ENCODE peak calls at places on chromosomes 7 and 10, in four cellular contexts. One of them, this sample, is unnamed.
A peak's percentile ranks its signal among the peaks of the same experiment; 100 is the strongest.

GRCh38 chr7:1769286-1770200 is 99.5 kb downstream of the ELFN1 start:
- DNase-seq in SK-N-SH: no peak
- DNase-seq in PC-9: no peak
- DNase-seq in hepatocyte: no peak
- DNase-seq in this sample: no peak

GRCh38 chr7:102875700-102876192 is 37.1 kb upstream of the LRRC17 start:
- DNase-seq in SK-N-SH: no peak
- DNase-seq in PC-9: peak; percentile 98
- DNase-seq in hepatocyte: peak; percentile 81
- DNase-seq in this sample: peak; percentile 30

GRCh38 chr7:64515330-64515729 is 47.5 kb downstream of the ZNF680 start:
- DNase-seq in SK-N-SH: no peak
- DNase-seq in PC-9: no peak
- DNase-seq in hepatocyte: no peak
- DNase-seq in this sample: no peak

GRCh38 chr7:140674356-140674800 is 1.6 kb downstream of the ADCK2 start:
- DNase-seq in SK-N-SH: no peak
- DNase-seq in PC-9: peak; percentile 41
- DNase-seq in hepatocyte: no peak
- DNase-seq in this sample: peak; percentile 79

GRCh38 chr7:131111-132094 is 61.0 kb upstream of the FAM20C start:
- DNase-seq in SK-N-SH: no peak
- DNase-seq in PC-9: no peak
- DNase-seq in hepatocyte: peak; percentile 5
- DNase-seq in this sample: no peak

GRCh38 chr10:340646-341045 is 205.4 kb downstream of the ZMYND11 start:
- DNase-seq in SK-N-SH: no peak
- DNase-seq in PC-9: no peak
- DNase-seq in hepatocyte: no peak
- DNase-seq in this sample: no peak

GRCh38 chr7:116188-116981 is 76.0 kb upstream of the FAM20C start:
- DNase-seq in SK-N-SH: no peak
- DNase-seq in PC-9: no peak
- DNase-seq in hepatocyte: no peak
- DNase-seq in this sample: no peak

GRCh38 chr7:119439192-119439591 is 833.8 kb upstream of the KCND2 start:
- DNase-seq in SK-N-SH: no peak
- DNase-seq in PC-9: no peak
- DNase-seq in hepatocyte: no peak
- DNase-seq in this sample: no peak

GRCh38 chr10:88062385-88062784 is 199.0 kb downstream of the PTEN start:
- DNase-seq in SK-N-SH: no peak
- DNase-seq in PC-9: no peak
- DNase-seq in hepatocyte: no peak
- DNase-seq in this sample: no peak

GRCh38 chr10:125018576-125019143 is 76.7 kb downstream of the ZRANB1 start:
- DNase-seq in SK-N-SH: no peak
- DNase-seq in PC-9: no peak
- DNase-seq in hepatocyte: no peak
- DNase-seq in this sample: no peak

GRCh38 chr7:30062587-30062986 is 34.4 kb downstream of the PLEKHA8 start:
- DNase-seq in SK-N-SH: peak; percentile 66
- DNase-seq in PC-9: peak; percentile 53
- DNase-seq in hepatocyte: peak; percentile 49
- DNase-seq in this sample: peak; percentile 73

GRCh38 chr7:22138106-22138505 is 192.4 kb upstream of the CDCA7L start:
- DNase-seq in SK-N-SH: no peak
- DNase-seq in PC-9: no peak
- DNase-seq in hepatocyte: no peak
- DNase-seq in this sample: no peak

GRCh38 chr7:149686001-149686400 is 87.4 kb downstream of the ZNF467 start:
- DNase-seq in SK-N-SH: no peak
- DNase-seq in PC-9: peak; percentile 77
- DNase-seq in hepatocyte: no peak
- DNase-seq in this sample: no peak

GRCh38 chr7:152624218-152624617 is 51.7 kb downstream of the XRCC2 start:
- DNase-seq in SK-N-SH: no peak
- DNase-seq in PC-9: no peak
- DNase-seq in hepatocyte: no peak
- DNase-seq in this sample: no peak

GRCh38 chr10:114507449-114507848 is 103.1 kb upstream of the AFAP1L2 start:
- DNase-seq in SK-N-SH: no peak
- DNase-seq in PC-9: peak; percentile 77
- DNase-seq in hepatocyte: peak; percentile 31
- DNase-seq in this sample: no peak

GRCh38 chr7:41832936-41833335 is 130.0 kb upstream of the INHBA start:
- DNase-seq in SK-N-SH: no peak
- DNase-seq in PC-9: no peak
- DNase-seq in hepatocyte: no peak
- DNase-seq in this sample: no peak

GRCh38 chr7:8213381-8213780 is 48.6 kb downstream of the ICA1 start:
- DNase-seq in SK-N-SH: no peak
- DNase-seq in PC-9: no peak
- DNase-seq in hepatocyte: no peak
- DNase-seq in this sample: no peak

GRCh38 chr7:26329520-26330269 is 38.0 kb downstream of the SNX10 start:
- DNase-seq in SK-N-SH: no peak
- DNase-seq in PC-9: no peak
- DNase-seq in hepatocyte: no peak
- DNase-seq in this sample: peak; percentile 53

GRCh38 chr10:85995791-85996190 is 370.8 kb downstream of the GRID1 start:
- DNase-seq in SK-N-SH: peak; percentile 29
- DNase-seq in PC-9: no peak
- DNase-seq in hepatocyte: peak; percentile 39
- DNase-seq in this sample: peak; percentile 65

GRCh38 chr7:131897790-131898165 is 341.4 kb upstream of the PODXL start:
- DNase-seq in SK-N-SH: no peak
- DNase-seq in PC-9: no peak
- DNase-seq in hepatocyte: no peak
- DNase-seq in this sample: no peak
- H3K9me2 ChIP-seq in SK-N-SH: no peaks in the 10 kb centered on the region
- H3K9me2 ChIP-seq in PC-9: no peaks in the 10 kb centered on the region
- H3K9me2 ChIP-seq in hepatocyte: no peaks in the 10 kb centered on the region
- H3K9me2 ChIP-seq in this sample: no peaks in the 10 kb centered on the region

GRCh38 chr7:157470017-157470322 is 133.2 kb downstream of the DNAJB6 start:
- DNase-seq in SK-N-SH: no peak
- DNase-seq in PC-9: no peak
- DNase-seq in hepatocyte: no peak
- DNase-seq in this sample: no peak

GRCh38 chr7:157469181-157470016 is 132.6 kb downstream of the DNAJB6 start:
- DNase-seq in SK-N-SH: no peak
- DNase-seq in PC-9: no peak
- DNase-seq in hepatocyte: no peak
- DNase-seq in this sample: no peak

GRCh38 chr7:157472311-157473050 is 135.7 kb downstream of the DNAJB6 start:
- DNase-seq in SK-N-SH: no peak
- DNase-seq in PC-9: no peak
- DNase-seq in hepatocyte: no peak
- DNase-seq in this sample: no peak

GRCh38 chr7:157471259-157472125 is 134.7 kb downstream of the DNAJB6 start:
- DNase-seq in SK-N-SH: no peak
- DNase-seq in PC-9: no peak
- DNase-seq in hepatocyte: no peak
- DNase-seq in this sample: no peak

GRCh38 chr7:157470699-157471098 is 133.9 kb downstream of the DNAJB6 start:
- DNase-seq in SK-N-SH: no peak
- DNase-seq in PC-9: no peak
- DNase-seq in hepatocyte: no peak
- DNase-seq in this sample: no peak
- H3K9me2 ChIP-seq in SK-N-SH: no peaks in the 10 kb centered on the region
- H3K9me2 ChIP-seq in PC-9: no peaks in the 10 kb centered on the region
- H3K9me2 ChIP-seq in hepatocyte: no peaks in the 10 kb centered on the region
- H3K9me2 ChIP-seq in this sample: no peaks in the 10 kb centered on the region

DNA sequence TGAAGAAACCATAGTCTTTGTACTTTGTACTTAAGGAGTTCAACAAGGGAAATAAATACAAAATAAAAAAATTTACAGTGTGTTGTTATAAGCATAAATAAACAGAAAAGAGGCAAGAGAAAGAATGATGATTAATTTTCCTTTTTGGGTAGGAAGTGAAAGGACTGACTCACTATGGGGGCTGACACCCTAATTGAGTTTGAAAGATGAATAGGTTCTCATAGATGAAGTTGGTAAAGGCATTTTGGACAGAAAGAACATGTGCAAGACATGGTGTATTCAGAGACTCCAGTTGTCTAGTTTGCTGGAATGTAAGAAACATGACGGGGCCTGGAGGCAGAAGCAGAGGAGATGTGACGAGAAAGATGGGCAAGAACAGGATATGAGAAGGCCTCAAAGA is 83.7 kb downstream of the VPS50 start:
- DNase-seq in SK-N-SH: no peak
- DNase-seq in PC-9: no peak
- DNase-seq in hepatocyte: no peak
- DNase-seq in this sample: no peak
- H3K9me2 ChIP-seq in SK-N-SH: no peaks in the 10 kb centered on the region
- H3K9me2 ChIP-seq in PC-9: no peaks in the 10 kb centered on the region
- H3K9me2 ChIP-seq in hepatocyte: no peaks in the 10 kb centered on the region
- H3K9me2 ChIP-seq in this sample: peaks cover 6% of the 10 kb centered on the region

GRCh38 chr7:89661876-89662275 is 492.4 kb upstream of the STEAP1 start:
- DNase-seq in SK-N-SH: no peak
- DNase-seq in PC-9: no peak
- DNase-seq in hepatocyte: peak; percentile 3
- DNase-seq in this sample: no peak

GRCh38 chr7:89655946-89656345 is 498.3 kb upstream of the STEAP1 start:
- DNase-seq in SK-N-SH: no peak
- DNase-seq in PC-9: no peak
- DNase-seq in hepatocyte: no peak
- DNase-seq in this sample: no peak
- H3K9me2 ChIP-seq in SK-N-SH: no peaks in the 10 kb centered on the region
- H3K9me2 ChIP-seq in PC-9: no peaks in the 10 kb centered on the region
- H3K9me2 ChIP-seq in hepatocyte: no peaks in the 10 kb centered on the region
- H3K9me2 ChIP-seq in this sample: peaks cover 4% of the 10 kb centered on the region

DNA sequence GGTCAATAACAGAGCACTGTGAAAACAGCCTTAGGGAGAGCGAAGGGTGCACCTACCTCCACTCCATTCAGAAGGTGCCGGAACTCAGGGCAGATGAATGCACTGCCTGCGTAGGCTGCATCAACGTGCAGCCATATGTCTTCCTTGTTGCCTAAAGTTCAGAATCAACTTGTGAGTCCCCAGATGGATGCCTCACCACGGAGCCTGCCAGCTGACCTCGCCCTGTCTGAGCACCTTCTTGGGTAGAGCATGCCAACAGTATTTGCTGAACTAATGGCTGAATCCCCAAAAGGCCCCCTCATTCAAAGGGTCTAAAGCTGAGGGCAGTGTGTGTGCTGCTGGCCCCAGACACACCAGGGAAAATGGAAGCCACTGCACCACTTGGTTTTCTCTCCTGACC is 48.9 kb upstream of the FIGNL1 start:
- DNase-seq in SK-N-SH: no peak
- DNase-seq in PC-9: no peak
- DNase-seq in hepatocyte: no peak
- DNase-seq in this sample: no peak
- H3K9me2 ChIP-seq in SK-N-SH: no peaks in the 10 kb centered on the region
- H3K9me2 ChIP-seq in PC-9: no peaks in the 10 kb centered on the region
- H3K9me2 ChIP-seq in hepatocyte: no peaks in the 10 kb centered on the region
- H3K9me2 ChIP-seq in this sample: no peaks in the 10 kb centered on the region

DNA sequence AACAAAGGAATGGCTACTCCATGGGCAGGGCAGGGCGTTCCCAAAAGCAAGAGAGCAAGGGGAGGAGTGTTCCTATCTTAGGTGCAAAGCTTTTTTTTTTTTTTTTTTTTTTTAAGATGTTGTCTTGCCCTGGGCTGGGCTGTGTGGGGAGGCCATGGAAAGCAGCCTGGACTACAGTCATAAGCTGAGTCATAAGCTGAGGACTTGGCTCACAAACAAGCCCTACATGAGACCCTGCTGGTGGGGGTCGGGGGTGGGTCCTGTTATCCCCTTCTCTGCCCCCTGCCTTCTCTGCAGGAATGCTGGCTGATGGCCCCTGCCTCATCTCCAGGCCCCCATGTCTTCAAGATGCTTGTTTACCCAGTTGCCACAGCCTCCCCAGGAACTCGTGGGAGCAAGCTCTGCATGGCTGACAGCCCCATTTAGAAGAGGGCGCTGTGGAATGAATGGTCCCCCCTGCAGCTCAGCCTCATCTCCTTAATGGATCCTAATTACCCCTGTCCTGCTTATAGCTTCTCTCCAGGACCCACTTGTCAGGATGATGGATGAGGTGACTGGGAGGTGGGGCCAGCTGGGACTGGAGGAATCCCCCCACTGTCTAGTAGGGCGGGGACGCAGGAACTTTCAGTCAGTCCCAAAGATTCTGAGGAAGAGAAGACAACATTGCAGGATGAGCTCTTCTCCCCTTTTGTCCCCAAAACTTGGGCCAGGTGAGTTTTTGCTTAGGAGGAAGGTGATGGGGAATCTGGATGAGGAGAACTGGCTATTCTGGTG is 340.8 kb upstream of the PODXL start:
- DNase-seq in SK-N-SH: peak; percentile 16
- DNase-seq in PC-9: no peak
- DNase-seq in hepatocyte: no peak
- DNase-seq in this sample: no peak
- H3K9me2 ChIP-seq in SK-N-SH: no peaks in the 10 kb centered on the region
- H3K9me2 ChIP-seq in PC-9: no peaks in the 10 kb centered on the region
- H3K9me2 ChIP-seq in hepatocyte: no peaks in the 10 kb centered on the region
- H3K9me2 ChIP-seq in this sample: no peaks in the 10 kb centered on the region

DNA sequence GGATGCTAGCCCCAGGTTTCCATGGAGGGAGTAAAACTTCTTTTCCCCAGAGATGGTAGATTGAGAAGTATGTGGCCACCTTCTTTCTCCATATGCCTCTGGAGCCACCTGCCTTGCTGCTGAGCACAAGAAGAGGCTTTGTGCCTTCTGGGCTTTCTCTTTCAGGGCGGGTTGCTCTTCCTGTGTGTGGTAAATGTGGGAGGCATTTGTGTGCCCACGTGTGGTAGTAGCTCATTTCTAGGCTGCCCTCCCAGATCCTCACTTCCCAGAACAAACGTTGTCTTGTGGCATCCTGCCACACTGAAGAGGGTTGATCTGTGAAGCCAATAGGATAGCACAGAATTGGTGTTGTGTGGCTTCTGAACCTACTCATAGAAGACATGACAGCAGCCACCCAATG is 342.0 kb upstream of the PODXL start:
- DNase-seq in SK-N-SH: no peak
- DNase-seq in PC-9: no peak
- DNase-seq in hepatocyte: no peak
- DNase-seq in this sample: no peak
- H3K9me2 ChIP-seq in SK-N-SH: no peaks in the 10 kb centered on the region
- H3K9me2 ChIP-seq in PC-9: no peaks in the 10 kb centered on the region
- H3K9me2 ChIP-seq in hepatocyte: no peaks in the 10 kb centered on the region
- H3K9me2 ChIP-seq in this sample: no peaks in the 10 kb centered on the region

This sample was measured in Karpas-422.